ENCODE peak calls at places on chromosomes 3 and 15, in five cellular contexts. One of them, this sample, is unnamed.

GRCh38 chr15:25783607-25784131 is 79.5 kb downstream of the ATP10A start:
- DNase-seq in activated CD8-positive, alpha-beta T cell treated with anti-CD3 and anti-CD28 coated beads for 36 hours: peak
- DNase-seq in A549: peak
- DNase-seq in pancreas: no peak
- DNase-seq in upper lobe of right lung: no peak
- DNase-seq in this sample: no peak

GRCh38 chr15:74055804-74056203 is 26.5 kb downstream of the GOLGA6A start:
- DNase-seq in activated CD8-positive, alpha-beta T cell treated with anti-CD3 and anti-CD28 coated beads for 36 hours: no peak
- DNase-seq in A549: no peak
- DNase-seq in pancreas: no peak
- DNase-seq in upper lobe of right lung: no peak
- DNase-seq in this sample: no peak

GRCh38 chr3:87468938-87469337 is 192.6 kb upstream of the POU1F1 start:
- DNase-seq in activated CD8-positive, alpha-beta T cell treated with anti-CD3 and anti-CD28 coated beads for 36 hours: no peak
- DNase-seq in A549: no peak
- DNase-seq in pancreas: no peak
- DNase-seq in upper lobe of right lung: no peak
- DNase-seq in this sample: no peak

GRCh38 chr15:78873796-78874761 is 1.4 kb downstream of the MORF4L1 start:
- DNase-seq in activated CD8-positive, alpha-beta T cell treated with anti-CD3 and anti-CD28 coated beads for 36 hours: peak
- DNase-seq in A549: no peak
- DNase-seq in pancreas: no peak
- DNase-seq in upper lobe of right lung: no peak
- DNase-seq in this sample: no peak

GRCh38 chr3:190345878-190346277 is 23.6 kb upstream of the CLDN1 start:
- DNase-seq in activated CD8-positive, alpha-beta T cell treated with anti-CD3 and anti-CD28 coated beads for 36 hours: no peak
- DNase-seq in A549: no peak
- DNase-seq in pancreas: no peak
- DNase-seq in upper lobe of right lung: no peak
- DNase-seq in this sample: no peak

GRCh38 chr15:55522741-55523450 is 14.9 kb upstream of the DNAAF4 start:
- DNase-seq in activated CD8-positive, alpha-beta T cell treated with anti-CD3 and anti-CD28 coated beads for 36 hours: no peak
- DNase-seq in A549: no peak
- DNase-seq in pancreas: no peak
- DNase-seq in upper lobe of right lung: no peak
- DNase-seq in this sample: no peak

GRCh38 chr3:38543602-38544001 is 47.5 kb downstream of the EXOG start:
- DNase-seq in activated CD8-positive, alpha-beta T cell treated with anti-CD3 and anti-CD28 coated beads for 36 hours: no peak
- DNase-seq in A549: no peak
- DNase-seq in pancreas: no peak
- DNase-seq in upper lobe of right lung: no peak
- DNase-seq in this sample: no peak

GRCh38 chr15:77515613-77516012 is 94.9 kb downstream of the HMG20A start:
- DNase-seq in activated CD8-positive, alpha-beta T cell treated with anti-CD3 and anti-CD28 coated beads for 36 hours: no peak
- DNase-seq in A549: no peak
- DNase-seq in pancreas: no peak
- DNase-seq in upper lobe of right lung: no peak
- DNase-seq in this sample: no peak

GRCh38 chr15:41284425-41285177 is 47.8 kb downstream of the OIP5 start:
- DNase-seq in activated CD8-positive, alpha-beta T cell treated with anti-CD3 and anti-CD28 coated beads for 36 hours: peak
- DNase-seq in A549: peak
- DNase-seq in pancreas: peak
- DNase-seq in upper lobe of right lung: no peak
- DNase-seq in this sample: no peak

GRCh38 chr3:188950832-188951489 is 220.8 kb upstream of the TPRG1 start:
- DNase-seq in activated CD8-positive, alpha-beta T cell treated with anti-CD3 and anti-CD28 coated beads for 36 hours: peak
- DNase-seq in A549: peak
- DNase-seq in pancreas: peak
- DNase-seq in upper lobe of right lung: peak
- DNase-seq in this sample: no peak

GRCh38 chr3:102224171-102224570 is 210.6 kb upstream of the ZPLD1 start:
- DNase-seq in activated CD8-positive, alpha-beta T cell treated with anti-CD3 and anti-CD28 coated beads for 36 hours: peak
- DNase-seq in A549: peak
- DNase-seq in pancreas: no peak
- DNase-seq in upper lobe of right lung: no peak
- DNase-seq in this sample: peak
- TF ChIP-seq CTCF in activated CD8-positive, alpha-beta T cell treated with anti-CD3 and anti-CD28 coated beads for 36 hours: no peak
- TF ChIP-seq CTCF in A549: peak
- TF ChIP-seq CTCF in pancreas: no peak
- TF ChIP-seq CTCF in upper lobe of right lung: peak
- TF ChIP-seq CTCF in this sample: peak

DNA sequence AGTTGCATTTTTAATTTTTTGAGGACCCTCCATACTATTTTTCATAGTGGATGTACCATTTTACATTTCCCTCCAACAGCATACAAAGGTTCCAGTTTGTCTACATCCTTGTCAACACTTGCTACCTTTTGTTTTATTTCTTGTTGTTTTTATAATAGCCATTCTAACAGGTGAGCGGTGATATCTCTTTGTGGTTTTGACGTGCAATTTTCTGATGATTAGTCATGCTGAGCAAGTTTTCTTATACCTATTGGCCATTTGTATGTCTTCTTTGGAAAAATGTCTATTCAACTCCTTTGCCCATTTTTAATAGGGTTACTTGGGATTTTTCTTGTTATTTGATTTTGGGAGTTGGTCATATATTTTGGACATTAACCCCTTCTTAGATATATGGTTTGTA is 187.0 kb downstream of the CDIN1 start:
- DNase-seq in activated CD8-positive, alpha-beta T cell treated with anti-CD3 and anti-CD28 coated beads for 36 hours: no peak
- DNase-seq in A549: no peak
- DNase-seq in pancreas: no peak
- DNase-seq in upper lobe of right lung: no peak
- DNase-seq in this sample: no peak
- TF ChIP-seq CTCF in activated CD8-positive, alpha-beta T cell treated with anti-CD3 and anti-CD28 coated beads for 36 hours: no peak
- TF ChIP-seq CTCF in A549: no peak
- TF ChIP-seq CTCF in pancreas: no peak
- TF ChIP-seq CTCF in upper lobe of right lung: no peak
- TF ChIP-seq CTCF in this sample: no peak

DNA sequence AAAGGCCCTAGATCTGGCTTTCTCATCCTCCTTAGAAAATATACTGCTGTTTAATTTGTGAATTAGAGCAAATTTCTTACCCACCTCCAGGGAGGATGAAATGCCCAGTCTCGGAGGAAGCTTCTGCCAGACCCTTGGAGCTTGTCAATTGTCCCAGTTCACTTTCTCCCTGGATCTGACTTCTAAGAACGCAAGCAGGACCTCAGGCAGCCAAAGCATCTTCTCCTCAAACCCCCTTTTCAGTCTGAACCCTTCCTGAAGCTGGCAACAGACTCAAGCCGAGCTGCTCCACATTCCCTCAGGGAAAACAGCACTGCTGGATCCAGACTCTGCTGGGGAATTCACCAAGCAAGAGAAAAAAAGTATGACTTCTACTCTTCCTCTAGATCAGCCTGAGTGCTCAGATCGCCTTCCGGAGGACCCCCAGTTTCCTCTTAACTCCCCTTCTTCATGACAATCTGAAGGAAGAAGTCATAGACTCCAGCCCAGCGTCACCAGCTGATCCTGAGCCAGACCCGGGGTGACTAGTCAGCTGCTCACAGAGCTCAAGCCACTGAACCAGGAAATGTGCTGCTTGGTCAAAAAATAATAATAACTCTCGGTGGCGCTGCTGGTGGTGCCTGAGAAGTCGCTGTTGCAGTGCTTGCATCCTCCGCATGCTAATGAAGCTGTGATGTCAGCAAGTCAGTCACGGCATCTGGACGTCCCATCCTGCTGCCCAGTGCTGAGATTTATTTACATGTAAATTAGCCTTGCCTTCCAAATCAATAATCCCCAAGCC is at the start of gene PRICKLE2:
- DNase-seq in activated CD8-positive, alpha-beta T cell treated with anti-CD3 and anti-CD28 coated beads for 36 hours: peak
- DNase-seq in A549: peak
- DNase-seq in pancreas: peak
- DNase-seq in upper lobe of right lung: no peak
- DNase-seq in this sample: peak
- TF ChIP-seq CTCF in activated CD8-positive, alpha-beta T cell treated with anti-CD3 and anti-CD28 coated beads for 36 hours: no peak
- TF ChIP-seq CTCF in A549: peak
- TF ChIP-seq CTCF in pancreas: no peak
- TF ChIP-seq CTCF in upper lobe of right lung: peak
- TF ChIP-seq CTCF in this sample: no peak

DNA sequence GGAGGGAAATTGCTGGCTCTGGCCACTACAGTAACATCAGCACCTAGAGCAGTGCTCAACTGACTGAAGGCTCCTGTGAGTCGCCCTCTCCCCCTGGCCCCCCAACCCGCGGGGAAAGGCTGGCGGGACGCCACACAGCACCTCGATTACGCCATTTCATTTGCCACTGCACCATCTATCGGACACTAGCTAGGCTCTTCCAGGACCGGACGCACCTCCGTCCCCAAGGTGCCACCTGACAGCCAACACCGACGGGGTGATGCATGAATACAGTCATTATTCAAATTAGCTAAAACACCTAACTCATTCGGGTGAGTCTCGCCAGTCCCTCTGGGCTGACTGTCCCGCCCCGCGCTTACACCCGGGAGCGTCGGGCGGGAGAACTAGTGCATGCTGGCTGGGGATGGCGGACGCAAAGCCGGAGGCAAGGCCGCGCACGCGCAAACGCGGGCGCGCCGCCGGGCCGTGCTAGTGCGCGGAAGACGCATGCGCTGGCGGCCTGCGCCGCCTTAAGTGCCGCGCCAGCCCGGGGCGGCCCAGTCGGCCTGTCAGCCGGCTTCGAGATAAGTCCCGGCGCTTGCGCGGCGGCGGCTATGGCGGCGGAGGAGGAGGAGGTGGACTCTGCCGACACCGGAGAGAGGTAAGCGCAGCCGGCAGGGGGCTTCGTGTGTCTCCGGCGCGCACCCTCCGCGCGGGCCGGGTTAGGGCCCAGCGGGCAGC is at the start of gene ABHD5:
- DNase-seq in activated CD8-positive, alpha-beta T cell treated with anti-CD3 and anti-CD28 coated beads for 36 hours: peak
- DNase-seq in A549: peak
- DNase-seq in pancreas: peak
- DNase-seq in upper lobe of right lung: peak
- DNase-seq in this sample: peak
- TF ChIP-seq CTCF in activated CD8-positive, alpha-beta T cell treated with anti-CD3 and anti-CD28 coated beads for 36 hours: no peak
- TF ChIP-seq CTCF in A549: peak
- TF ChIP-seq CTCF in pancreas: no peak
- TF ChIP-seq CTCF in upper lobe of right lung: peak
- TF ChIP-seq CTCF in this sample: peak

GRCh38 chr3:178436773-178437172 is 99.5 kb upstream of the KCNMB2 start:
- DNase-seq in activated CD8-positive, alpha-beta T cell treated with anti-CD3 and anti-CD28 coated beads for 36 hours: no peak
- DNase-seq in A549: peak
- DNase-seq in pancreas: no peak
- DNase-seq in upper lobe of right lung: no peak
- DNase-seq in this sample: peak
- TF ChIP-seq CTCF in activated CD8-positive, alpha-beta T cell treated with anti-CD3 and anti-CD28 coated beads for 36 hours: peak
- TF ChIP-seq CTCF in A549: peak
- TF ChIP-seq CTCF in pancreas: no peak
- TF ChIP-seq CTCF in upper lobe of right lung: peak
- TF ChIP-seq CTCF in this sample: peak

GRCh38 chr3:153667341-153667740 is 453.8 kb upstream of the ARHGEF26 start:
- DNase-seq in activated CD8-positive, alpha-beta T cell treated with anti-CD3 and anti-CD28 coated beads for 36 hours: no peak
- DNase-seq in A549: no peak
- DNase-seq in pancreas: no peak
- DNase-seq in upper lobe of right lung: no peak
- DNase-seq in this sample: no peak

GRCh38 chr3:153673853-153674252 is 447.3 kb upstream of the ARHGEF26 start:
- DNase-seq in activated CD8-positive, alpha-beta T cell treated with anti-CD3 and anti-CD28 coated beads for 36 hours: no peak
- DNase-seq in A549: no peak
- DNase-seq in pancreas: no peak
- DNase-seq in upper lobe of right lung: no peak
- DNase-seq in this sample: no peak

GRCh38 chr3:153670577-153670976 is 450.6 kb upstream of the ARHGEF26 start:
- DNase-seq in activated CD8-positive, alpha-beta T cell treated with anti-CD3 and anti-CD28 coated beads for 36 hours: no peak
- DNase-seq in A549: no peak
- DNase-seq in pancreas: no peak
- DNase-seq in upper lobe of right lung: no peak
- DNase-seq in this sample: no peak

GRCh38 chr3:153666911-153667310 is 454.3 kb upstream of the ARHGEF26 start:
- DNase-seq in activated CD8-positive, alpha-beta T cell treated with anti-CD3 and anti-CD28 coated beads for 36 hours: no peak
- DNase-seq in A549: no peak
- DNase-seq in pancreas: no peak
- DNase-seq in upper lobe of right lung: no peak
- DNase-seq in this sample: no peak

DNA sequence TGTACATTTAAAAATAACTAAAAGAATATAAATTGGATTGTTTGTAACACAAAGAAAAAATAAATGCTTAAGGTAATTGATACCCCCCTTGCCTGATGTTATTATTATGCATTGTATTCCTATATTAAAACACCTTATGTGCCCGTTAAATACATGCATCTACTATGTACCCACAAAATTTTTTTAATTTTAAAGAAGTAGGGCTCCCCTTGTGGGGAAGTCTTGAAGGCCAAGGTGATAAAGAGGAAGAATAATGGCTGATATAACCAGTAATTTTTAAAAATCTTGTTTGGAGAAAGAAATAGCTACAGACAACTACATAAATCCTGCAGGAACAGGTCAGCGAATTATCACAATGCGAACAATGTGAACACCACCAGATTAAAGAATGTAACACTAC is 451.7 kb upstream of the ARHGEF26 start:
- DNase-seq in activated CD8-positive, alpha-beta T cell treated with anti-CD3 and anti-CD28 coated beads for 36 hours: no peak
- DNase-seq in A549: no peak
- DNase-seq in pancreas: no peak
- DNase-seq in upper lobe of right lung: no peak
- DNase-seq in this sample: no peak
- TF ChIP-seq CTCF in activated CD8-positive, alpha-beta T cell treated with anti-CD3 and anti-CD28 coated beads for 36 hours: no peak
- TF ChIP-seq CTCF in A549: no peak
- TF ChIP-seq CTCF in pancreas: no peak
- TF ChIP-seq CTCF in upper lobe of right lung: no peak
- TF ChIP-seq CTCF in this sample: no peak

GRCh38 chr15:99744142-99744541 is 10.9 kb upstream of the LYSMD4 start:
- DNase-seq in activated CD8-positive, alpha-beta T cell treated with anti-CD3 and anti-CD28 coated beads for 36 hours: no peak
- DNase-seq in A549: no peak
- DNase-seq in pancreas: no peak
- DNase-seq in upper lobe of right lung: no peak
- DNase-seq in this sample: no peak
- TF ChIP-seq CTCF in activated CD8-positive, alpha-beta T cell treated with anti-CD3 and anti-CD28 coated beads for 36 hours: no peak
- TF ChIP-seq CTCF in A549: no peak
- TF ChIP-seq CTCF in pancreas: no peak
- TF ChIP-seq CTCF in upper lobe of right lung: no peak
- TF ChIP-seq CTCF in this sample: no peak

GRCh38 chr3:34013818-34014576 is 215.6 kb downstream of the PDCD6IP start:
- DNase-seq in activated CD8-positive, alpha-beta T cell treated with anti-CD3 and anti-CD28 coated beads for 36 hours: no peak
- DNase-seq in A549: no peak
- DNase-seq in pancreas: no peak
- DNase-seq in upper lobe of right lung: no peak
- DNase-seq in this sample: no peak

GRCh38 chr3:34008836-34009479 is 210.5 kb downstream of the PDCD6IP start:
- DNase-seq in activated CD8-positive, alpha-beta T cell treated with anti-CD3 and anti-CD28 coated beads for 36 hours: no peak
- DNase-seq in A549: peak
- DNase-seq in pancreas: no peak
- DNase-seq in upper lobe of right lung: no peak
- DNase-seq in this sample: no peak

GRCh38 chr3:34012102-34012461 is 213.7 kb downstream of the PDCD6IP start:
- DNase-seq in activated CD8-positive, alpha-beta T cell treated with anti-CD3 and anti-CD28 coated beads for 36 hours: no peak
- DNase-seq in A549: peak
- DNase-seq in pancreas: no peak
- DNase-seq in upper lobe of right lung: no peak
- DNase-seq in this sample: no peak

GRCh38 chr3:34009480-34009844 is 211.0 kb downstream of the PDCD6IP start:
- DNase-seq in activated CD8-positive, alpha-beta T cell treated with anti-CD3 and anti-CD28 coated beads for 36 hours: no peak
- DNase-seq in A549: peak
- DNase-seq in pancreas: no peak
- DNase-seq in upper lobe of right lung: no peak
- DNase-seq in this sample: no peak

GRCh38 chr3:34011171-34012101 is 213.0 kb downstream of the PDCD6IP start:
- DNase-seq in activated CD8-positive, alpha-beta T cell treated with anti-CD3 and anti-CD28 coated beads for 36 hours: no peak
- DNase-seq in A549: peak
- DNase-seq in pancreas: no peak
- DNase-seq in upper lobe of right lung: no peak
- DNase-seq in this sample: no peak
- TF ChIP-seq CTCF in activated CD8-positive, alpha-beta T cell treated with anti-CD3 and anti-CD28 coated beads for 36 hours: no peak
- TF ChIP-seq CTCF in A549: peak
- TF ChIP-seq CTCF in pancreas: no peak
- TF ChIP-seq CTCF in upper lobe of right lung: no peak
- TF ChIP-seq CTCF in this sample: peak